ENCODE peak calls at places on chromosome 5, in six cellular contexts. One of them, this sample, is unnamed.

GRCh38 chr5:108727154-108727638 is 20.5 kb upstream of the FER start:
- DNase-seq in K562: peak; percentile 32
- DNase-seq in HepG2: no peak
- DNase-seq in GM12878: no peak
- DNase-seq in H1: no peak
- DNase-seq in GM12892: no peak
- DNase-seq in this sample: no peak

GRCh38 chr5:160159991-160160826 is 41.0 kb upstream of the PWWP2A start:
- DNase-seq in HepG2: no peak
- DNase-seq in GM12892: peak; percentile 37
- DNase-seq in K562: no peak
- DNase-seq in GM12878: peak; percentile 28
- DNase-seq in H1: peak; percentile 75
- DNase-seq in this sample: no peak

GRCh38 chr5:80072103-80073073 is 37.2 kb downstream of the THBS4 start:
- DNase-seq in GM12878: no peak
- DNase-seq in K562: no peak
- DNase-seq in GM12892: no peak
- DNase-seq in H1: no peak
- DNase-seq in HepG2: no peak
- DNase-seq in this sample: no peak

GRCh38 chr5:172719211-172719610 is 51.8 kb downstream of the DUSP1 start:
- DNase-seq in K562: no peak
- DNase-seq in GM12892: no peak
- DNase-seq in HepG2: no peak
- DNase-seq in GM12878: no peak
- DNase-seq in H1: no peak
- DNase-seq in this sample: no peak

GRCh38 chr5:96226941-96227552 is 206.0 kb downstream of the PCSK1 start:
- DNase-seq in GM12878: no peak
- DNase-seq in GM12892: no peak
- DNase-seq in H1: no peak
- DNase-seq in HepG2: no peak
- DNase-seq in K562: no peak
- DNase-seq in this sample: no peak

GRCh38 chr5:71924980-71925379 is 182.3 kb upstream of the MAP1B start:
- DNase-seq in HepG2: no peak
- DNase-seq in GM12878: no peak
- DNase-seq in GM12892: no peak
- DNase-seq in H1: no peak
- DNase-seq in K562: no peak
- DNase-seq in this sample: no peak

GRCh38 chr5:107805819-107806218 is 135.1 kb upstream of the EFNA5 start:
- DNase-seq in K562: no peak
- DNase-seq in H1: no peak
- DNase-seq in GM12878: no peak
- DNase-seq in HepG2: no peak
- DNase-seq in GM12892: no peak
- DNase-seq in this sample: no peak

GRCh38 chr5:5418764-5419163 is 3.7 kb upstream of the ICE1 start:
- DNase-seq in K562: no peak
- DNase-seq in GM12892: no peak
- DNase-seq in HepG2: no peak
- DNase-seq in H1: no peak
- DNase-seq in GM12878: no peak
- DNase-seq in this sample: no peak

GRCh38 chr5:150112211-150113046 is 26.1 kb upstream of the CSF1R start:
- DNase-seq in H1: no peak
- DNase-seq in GM12892: no peak
- DNase-seq in K562: no peak
- DNase-seq in HepG2: no peak
- DNase-seq in GM12878: no peak
- DNase-seq in this sample: peak; percentile 5

GRCh38 chr5:164073013-164073535 is 567.7 kb downstream of the MAT2B start:
- DNase-seq in GM12892: no peak
- DNase-seq in H1: no peak
- DNase-seq in GM12878: no peak
- DNase-seq in K562: no peak
- DNase-seq in HepG2: no peak
- DNase-seq in this sample: no peak

GRCh38 chr5:159817262-159818029 is 98.8 kb upstream of the ADRA1B start:
- DNase-seq in K562: no peak
- DNase-seq in H1: no peak
- DNase-seq in HepG2: no peak
- DNase-seq in GM12892: no peak
- DNase-seq in GM12878: no peak
- DNase-seq in this sample: no peak

GRCh38 chr5:51172853-51173635 is 210.2 kb upstream of the ISL1 start:
- DNase-seq in H1: no peak
- DNase-seq in GM12878: no peak
- DNase-seq in HepG2: no peak
- DNase-seq in K562: no peak
- DNase-seq in GM12892: no peak
- DNase-seq in this sample: no peak

GRCh38 chr5:35320029-35320428 is 89.7 kb upstream of the PRLR start:
- DNase-seq in HepG2: no peak
- DNase-seq in H1: no peak
- DNase-seq in K562: no peak
- DNase-seq in GM12892: no peak
- DNase-seq in GM12878: no peak
- DNase-seq in this sample: no peak

DNA sequence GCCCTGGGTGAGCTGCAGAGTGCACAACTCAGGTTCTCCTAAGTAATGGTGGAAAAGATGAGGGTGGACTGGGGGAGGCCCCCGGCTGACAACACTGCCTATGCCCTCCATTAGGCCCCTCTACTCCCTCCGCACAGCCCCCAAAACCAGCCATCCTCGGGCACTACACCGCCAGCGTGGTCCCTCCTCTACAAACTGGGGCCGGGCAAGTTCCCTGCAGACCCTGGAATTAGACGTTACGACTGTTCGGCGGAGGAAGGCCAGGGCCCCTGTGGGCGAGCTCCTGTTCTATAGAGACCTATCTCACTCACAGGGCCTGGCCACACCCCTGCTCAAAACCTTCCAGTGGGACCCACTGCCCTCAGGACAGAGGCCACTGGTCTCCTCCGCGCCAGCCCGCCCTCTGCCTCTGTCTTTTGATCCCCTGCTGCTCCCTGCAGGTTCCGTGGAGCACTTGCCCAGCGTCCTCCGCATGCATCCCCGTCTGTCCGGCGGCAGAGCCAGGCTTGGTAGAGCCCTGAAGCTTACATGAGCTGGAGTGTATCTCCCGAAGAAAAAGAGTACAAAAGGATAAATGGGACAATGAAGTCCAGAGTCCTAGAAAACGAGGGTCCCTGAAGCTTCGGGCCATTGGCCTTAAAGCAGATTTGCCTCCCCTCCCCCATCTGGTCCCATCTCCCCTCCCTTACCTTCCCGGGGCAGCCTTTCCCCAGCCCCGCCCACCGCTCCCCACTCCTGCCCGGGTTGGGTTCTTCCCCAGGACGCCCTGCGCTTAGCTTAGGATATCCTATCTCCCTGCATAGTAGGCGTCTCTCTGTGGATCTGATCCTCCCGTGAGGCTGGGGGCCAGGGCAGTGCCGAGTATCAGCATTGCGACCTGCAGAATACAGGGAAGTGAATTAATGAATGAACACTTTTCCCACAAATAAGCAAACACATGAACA is 71.3 kb downstream of the HRH2 start:
- DNase-seq in GM12892: no peak
- DNase-seq in K562: peak; percentile 18
- DNase-seq in GM12878: no peak
- DNase-seq in HepG2: no peak
- DNase-seq in H1: no peak
- DNase-seq in this sample: no peak
- TF ChIP-seq TAF1 in GM12892: no peak
- TF ChIP-seq TAF1 in K562: no peak
- TF ChIP-seq TAF1 in GM12878: no peak
- TF ChIP-seq TAF1 in HepG2: no peak
- TF ChIP-seq TAF1 in H1: no peak
- TF ChIP-seq TAF1 in this sample: no peak

DNA sequence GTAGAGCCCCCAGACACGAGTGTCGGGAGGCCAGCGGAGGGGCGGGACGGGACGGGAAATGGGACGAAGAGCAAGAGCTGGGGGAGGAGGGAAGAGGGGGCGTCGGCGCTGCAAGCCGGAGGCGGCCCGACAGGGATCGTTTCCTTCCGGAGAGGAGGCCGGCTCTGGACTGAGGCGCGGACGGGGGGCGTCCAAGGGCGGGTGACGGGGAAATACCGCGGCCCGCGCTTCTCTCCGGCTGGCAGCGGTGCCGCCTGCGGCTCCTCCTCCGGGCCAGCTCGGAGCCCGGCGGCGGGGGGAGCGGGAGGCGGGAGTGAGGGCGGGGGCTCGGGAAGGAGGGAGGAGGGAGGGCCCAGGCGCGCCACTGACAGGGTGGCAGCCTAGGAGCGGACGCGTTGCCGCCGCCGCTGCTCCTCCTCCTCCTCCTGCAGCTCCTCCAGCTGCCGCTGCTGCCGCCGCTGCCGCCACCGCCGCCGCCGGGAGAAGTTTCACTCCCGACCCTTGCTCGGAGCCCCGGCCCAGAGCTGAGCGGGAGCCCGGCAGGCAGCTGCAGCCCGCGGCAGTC is at the start of gene CHSY3:
- DNase-seq in K562: peak; percentile 14
- DNase-seq in GM12892: peak; percentile 22
- DNase-seq in H1: peak; percentile 33
- DNase-seq in GM12878: no peak
- DNase-seq in HepG2: peak; percentile 25
- DNase-seq in this sample: peak; percentile 27
- TF ChIP-seq POLR2A in K562: no peak
- TF ChIP-seq POLR2A in GM12892: no peak
- TF ChIP-seq POLR2A in H1: no peak
- TF ChIP-seq POLR2A in GM12878: no peak
- TF ChIP-seq POLR2A in HepG2: no peak
- TF ChIP-seq POLR2A in this sample: no peak

GRCh38 chr5:140633081-140633471 is at the start of gene CD14:
- DNase-seq in K562: no peak
- DNase-seq in H1: no peak
- DNase-seq in HepG2: peak; percentile 53
- DNase-seq in GM12892: no peak
- DNase-seq in GM12878: no peak
- DNase-seq in this sample: no peak
- TF ChIP-seq POLR2AphosphoS5 in K562: no peak
- TF ChIP-seq POLR2AphosphoS5 in H1: no peak
- TF ChIP-seq POLR2AphosphoS5 in HepG2: no peak
- TF ChIP-seq POLR2AphosphoS5 in GM12892: no peak
- TF ChIP-seq POLR2AphosphoS5 in GM12878: no peak
- TF ChIP-seq POLR2AphosphoS5 in this sample: no peak

GRCh38 chr5:90096415-90097081 is 313.0 kb downstream of the CETN3 start:
- DNase-seq in K562: peak; percentile 8
- DNase-seq in GM12892: no peak
- DNase-seq in H1: peak; percentile 2
- DNase-seq in HepG2: peak; percentile 10
- DNase-seq in GM12878: no peak
- DNase-seq in this sample: no peak

GRCh38 chr5:90095292-90096060 is 314.1 kb downstream of the CETN3 start:
- DNase-seq in HepG2: no peak
- DNase-seq in GM12892: no peak
- DNase-seq in K562: no peak
- DNase-seq in GM12878: no peak
- DNase-seq in H1: no peak
- DNase-seq in this sample: no peak

GRCh38 chr5:90093931-90094485 is 315.5 kb downstream of the CETN3 start:
- DNase-seq in GM12892: no peak
- DNase-seq in K562: no peak
- DNase-seq in GM12878: no peak
- DNase-seq in HepG2: no peak
- DNase-seq in H1: no peak
- DNase-seq in this sample: no peak

GRCh38 chr5:90099099-90099498 is 310.5 kb downstream of the CETN3 start:
- DNase-seq in H1: no peak
- DNase-seq in GM12878: no peak
- DNase-seq in K562: no peak
- DNase-seq in GM12892: no peak
- DNase-seq in HepG2: no peak
- DNase-seq in this sample: no peak

DNA sequence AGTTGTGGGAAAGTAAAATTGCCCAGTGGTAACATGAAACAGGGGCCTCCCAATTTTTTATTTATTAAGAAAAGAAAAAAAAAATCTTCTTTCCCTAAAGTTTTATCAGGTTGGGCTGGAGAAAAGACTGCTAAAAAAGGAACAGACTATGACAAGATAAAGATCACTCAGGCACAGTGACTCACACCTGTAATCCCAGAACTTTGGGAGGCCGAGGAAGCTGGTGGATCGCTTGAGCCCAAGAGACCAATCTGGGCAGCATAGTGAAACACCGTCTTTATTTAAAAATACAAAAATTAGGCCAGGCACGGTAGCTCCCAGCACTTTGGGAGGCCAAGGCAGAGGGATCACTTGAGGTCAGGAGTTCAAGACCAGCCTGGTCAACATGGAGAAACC is 312.5 kb downstream of the CETN3 start:
- DNase-seq in GM12878: no peak
- DNase-seq in GM12892: no peak
- DNase-seq in H1: no peak
- DNase-seq in K562: no peak
- DNase-seq in HepG2: no peak
- DNase-seq in this sample: no peak
- TF ChIP-seq TAF1 in GM12878: no peak
- TF ChIP-seq TAF1 in GM12892: no peak
- TF ChIP-seq TAF1 in H1: no peak
- TF ChIP-seq TAF1 in K562: no peak
- TF ChIP-seq TAF1 in HepG2: no peak
- TF ChIP-seq TAF1 in this sample: no peak

GRCh38 chr5:59317023-59317771 is 576.3 kb downstream of the PDE4D start:
- DNase-seq in H1: no peak
- DNase-seq in GM12878: no peak
- DNase-seq in HepG2: no peak
- DNase-seq in K562: no peak
- DNase-seq in GM12892: no peak
- DNase-seq in this sample: no peak
- TF ChIP-seq POLR2A in H1: no peak
- TF ChIP-seq POLR2A in GM12878: no peak
- TF ChIP-seq POLR2A in HepG2: no peak
- TF ChIP-seq POLR2A in K562: no peak
- TF ChIP-seq POLR2A in GM12892: no peak
- TF ChIP-seq POLR2A in this sample: no peak

GRCh38 chr5:84573017-84573712 is 188.5 kb upstream of the EDIL3 start:
- DNase-seq in K562: no peak
- DNase-seq in HepG2: no peak
- DNase-seq in GM12892: no peak
- DNase-seq in H1: no peak
- DNase-seq in GM12878: no peak
- DNase-seq in this sample: no peak

GRCh38 chr5:84578226-84578625 is 193.5 kb upstream of the EDIL3 start:
- DNase-seq in HepG2: no peak
- DNase-seq in GM12892: no peak
- DNase-seq in GM12878: no peak
- DNase-seq in H1: no peak
- DNase-seq in K562: no peak
- DNase-seq in this sample: no peak
- TF ChIP-seq POLR2AphosphoS5 in HepG2: no peak
- TF ChIP-seq POLR2AphosphoS5 in GM12892: no peak
- TF ChIP-seq POLR2AphosphoS5 in GM12878: no peak
- TF ChIP-seq POLR2AphosphoS5 in H1: no peak
- TF ChIP-seq POLR2AphosphoS5 in K562: no peak
- TF ChIP-seq POLR2AphosphoS5 in this sample: no peak